ENCODE peak calls at places on chromosomes 6 and 20, in eight cellular contexts. One of them, this sample, is unnamed.
A peak's percentile ranks its signal among the peaks of the same experiment; 100 is the strongest.

GRCh38 chr20:46255440-46256104 is 52.7 kb downstream of the CDH22 start:
- DNase-seq in T-helper 2 cell treated with Interferon-gamma antibody and Interleukin-4, amounts not matched to agents 5 μg/mL and 100 μg/mL, for 36 hours: no peak
- DNase-seq in AG08395: no peak
- DNase-seq in foreskin fibroblast: peak; percentile 37
- DNase-seq in stimulated activated naive CD8-positive, alpha-beta T cell treated with anti-CD3 and anti-CD28 coated beads, Interleukin-15, Interleukin-2, amounts not matched to agents 100 U/mL and 50 U/mL, for 24 hours: no peak
- DNase-seq in body of pancreas: peak; percentile 82
- DNase-seq in mesothelial cell of epicardium: peak; percentile 85
- DNase-seq in HFFc6: peak; percentile 3
- DNase-seq in this sample: no peak

GRCh38 chr20:8656335-8656734 is 412.6 kb upstream of the PLCB4 start:
- DNase-seq in T-helper 2 cell treated with Interferon-gamma antibody and Interleukin-4, amounts not matched to agents 5 μg/mL and 100 μg/mL, for 36 hours: no peak
- DNase-seq in AG08395: no peak
- DNase-seq in foreskin fibroblast: no peak
- DNase-seq in stimulated activated naive CD8-positive, alpha-beta T cell treated with anti-CD3 and anti-CD28 coated beads, Interleukin-15, Interleukin-2, amounts not matched to agents 100 U/mL and 50 U/mL, for 24 hours: no peak
- DNase-seq in body of pancreas: no peak
- DNase-seq in mesothelial cell of epicardium: no peak
- DNase-seq in HFFc6: no peak
- DNase-seq in this sample: no peak

GRCh38 chr6:22024973-22025467 is 271.8 kb downstream of the PRL start:
- DNase-seq in T-helper 2 cell treated with Interferon-gamma antibody and Interleukin-4, amounts not matched to agents 5 μg/mL and 100 μg/mL, for 36 hours: no peak
- DNase-seq in AG08395: no peak
- DNase-seq in foreskin fibroblast: no peak
- DNase-seq in stimulated activated naive CD8-positive, alpha-beta T cell treated with anti-CD3 and anti-CD28 coated beads, Interleukin-15, Interleukin-2, amounts not matched to agents 100 U/mL and 50 U/mL, for 24 hours: no peak
- DNase-seq in body of pancreas: no peak
- DNase-seq in mesothelial cell of epicardium: no peak
- DNase-seq in HFFc6: no peak
- DNase-seq in this sample: no peak

GRCh38 chr20:4774209-4774608 is 52.5 kb downstream of the PRND start:
- DNase-seq in T-helper 2 cell treated with Interferon-gamma antibody and Interleukin-4, amounts not matched to agents 5 μg/mL and 100 μg/mL, for 36 hours: no peak
- DNase-seq in AG08395: peak; percentile 24
- DNase-seq in foreskin fibroblast: no peak
- DNase-seq in stimulated activated naive CD8-positive, alpha-beta T cell treated with anti-CD3 and anti-CD28 coated beads, Interleukin-15, Interleukin-2, amounts not matched to agents 100 U/mL and 50 U/mL, for 24 hours: no peak
- DNase-seq in body of pancreas: no peak
- DNase-seq in mesothelial cell of epicardium: no peak
- DNase-seq in HFFc6: no peak
- DNase-seq in this sample: no peak

GRCh38 chr20:62298577-62299249 is 4.1 kb upstream of the ADRM1 start:
- DNase-seq in T-helper 2 cell treated with Interferon-gamma antibody and Interleukin-4, amounts not matched to agents 5 μg/mL and 100 μg/mL, for 36 hours: no peak
- DNase-seq in AG08395: no peak
- DNase-seq in foreskin fibroblast: no peak
- DNase-seq in stimulated activated naive CD8-positive, alpha-beta T cell treated with anti-CD3 and anti-CD28 coated beads, Interleukin-15, Interleukin-2, amounts not matched to agents 100 U/mL and 50 U/mL, for 24 hours: no peak
- DNase-seq in body of pancreas: no peak
- DNase-seq in mesothelial cell of epicardium: no peak
- DNase-seq in HFFc6: no peak
- DNase-seq in this sample: no peak

GRCh38 chr6:25154034-25154596 is 125.1 kb upstream of the CARMIL1 start:
- DNase-seq in T-helper 2 cell treated with Interferon-gamma antibody and Interleukin-4, amounts not matched to agents 5 μg/mL and 100 μg/mL, for 36 hours: no peak
- DNase-seq in AG08395: no peak
- DNase-seq in foreskin fibroblast: no peak
- DNase-seq in stimulated activated naive CD8-positive, alpha-beta T cell treated with anti-CD3 and anti-CD28 coated beads, Interleukin-15, Interleukin-2, amounts not matched to agents 100 U/mL and 50 U/mL, for 24 hours: no peak
- DNase-seq in body of pancreas: no peak
- DNase-seq in mesothelial cell of epicardium: no peak
- DNase-seq in HFFc6: no peak
- DNase-seq in this sample: no peak

GRCh38 chr6:35216832-35217811 is 3.4 kb downstream of the SCUBE3 start:
- DNase-seq in T-helper 2 cell treated with Interferon-gamma antibody and Interleukin-4, amounts not matched to agents 5 μg/mL and 100 μg/mL, for 36 hours: no peak
- DNase-seq in AG08395: no peak
- DNase-seq in foreskin fibroblast: no peak
- DNase-seq in stimulated activated naive CD8-positive, alpha-beta T cell treated with anti-CD3 and anti-CD28 coated beads, Interleukin-15, Interleukin-2, amounts not matched to agents 100 U/mL and 50 U/mL, for 24 hours: no peak
- DNase-seq in body of pancreas: no peak
- DNase-seq in mesothelial cell of epicardium: no peak
- DNase-seq in HFFc6: no peak
- DNase-seq in this sample: no peak

GRCh38 chr6:163459536-163459935 is 45.0 kb downstream of the QKI start:
- DNase-seq in T-helper 2 cell treated with Interferon-gamma antibody and Interleukin-4, amounts not matched to agents 5 μg/mL and 100 μg/mL, for 36 hours: no peak
- DNase-seq in AG08395: no peak
- DNase-seq in foreskin fibroblast: no peak
- DNase-seq in stimulated activated naive CD8-positive, alpha-beta T cell treated with anti-CD3 and anti-CD28 coated beads, Interleukin-15, Interleukin-2, amounts not matched to agents 100 U/mL and 50 U/mL, for 24 hours: no peak
- DNase-seq in body of pancreas: no peak
- DNase-seq in mesothelial cell of epicardium: no peak
- DNase-seq in HFFc6: no peak
- DNase-seq in this sample: no peak

GRCh38 chr6:125910518-125910917 is 46.1 kb upstream of the HINT3 start:
- DNase-seq in T-helper 2 cell treated with Interferon-gamma antibody and Interleukin-4, amounts not matched to agents 5 μg/mL and 100 μg/mL, for 36 hours: peak; percentile 31
- DNase-seq in AG08395: peak; percentile 16
- DNase-seq in foreskin fibroblast: peak; percentile 75
- DNase-seq in stimulated activated naive CD8-positive, alpha-beta T cell treated with anti-CD3 and anti-CD28 coated beads, Interleukin-15, Interleukin-2, amounts not matched to agents 100 U/mL and 50 U/mL, for 24 hours: no peak
- DNase-seq in body of pancreas: no peak
- DNase-seq in mesothelial cell of epicardium: no peak
- DNase-seq in HFFc6: peak; percentile 65
- DNase-seq in this sample: no peak

GRCh38 chr20:62495798-62496325 is 20.1 kb upstream of the GATA5 start:
- DNase-seq in T-helper 2 cell treated with Interferon-gamma antibody and Interleukin-4, amounts not matched to agents 5 μg/mL and 100 μg/mL, for 36 hours: no peak
- DNase-seq in AG08395: no peak
- DNase-seq in foreskin fibroblast: no peak
- DNase-seq in stimulated activated naive CD8-positive, alpha-beta T cell treated with anti-CD3 and anti-CD28 coated beads, Interleukin-15, Interleukin-2, amounts not matched to agents 100 U/mL and 50 U/mL, for 24 hours: no peak
- DNase-seq in body of pancreas: no peak
- DNase-seq in mesothelial cell of epicardium: no peak
- DNase-seq in HFFc6: no peak
- DNase-seq in this sample: no peak

GRCh38 chr6:108574457-108575149 is 13.9 kb downstream of the FOXO3 start:
- DNase-seq in T-helper 2 cell treated with Interferon-gamma antibody and Interleukin-4, amounts not matched to agents 5 μg/mL and 100 μg/mL, for 36 hours: no peak
- DNase-seq in AG08395: no peak
- DNase-seq in foreskin fibroblast: no peak
- DNase-seq in stimulated activated naive CD8-positive, alpha-beta T cell treated with anti-CD3 and anti-CD28 coated beads, Interleukin-15, Interleukin-2, amounts not matched to agents 100 U/mL and 50 U/mL, for 24 hours: no peak
- DNase-seq in body of pancreas: no peak
- DNase-seq in mesothelial cell of epicardium: no peak
- DNase-seq in HFFc6: no peak
- DNase-seq in this sample: no peak

GRCh38 chr6:104958720-104959452 is 2.0 kb downstream of the LIN28B start:
- DNase-seq in T-helper 2 cell treated with Interferon-gamma antibody and Interleukin-4, amounts not matched to agents 5 μg/mL and 100 μg/mL, for 36 hours: no peak
- DNase-seq in AG08395: no peak
- DNase-seq in foreskin fibroblast: peak; percentile 26
- DNase-seq in stimulated activated naive CD8-positive, alpha-beta T cell treated with anti-CD3 and anti-CD28 coated beads, Interleukin-15, Interleukin-2, amounts not matched to agents 100 U/mL and 50 U/mL, for 24 hours: no peak
- DNase-seq in body of pancreas: no peak
- DNase-seq in mesothelial cell of epicardium: no peak
- DNase-seq in HFFc6: no peak
- DNase-seq in this sample: no peak

GRCh38 chr6:161444464-161444863 is 170.6 kb upstream of the AGPAT4 start:
- DNase-seq in T-helper 2 cell treated with Interferon-gamma antibody and Interleukin-4, amounts not matched to agents 5 μg/mL and 100 μg/mL, for 36 hours: no peak
- DNase-seq in AG08395: no peak
- DNase-seq in foreskin fibroblast: peak; percentile 11
- DNase-seq in stimulated activated naive CD8-positive, alpha-beta T cell treated with anti-CD3 and anti-CD28 coated beads, Interleukin-15, Interleukin-2, amounts not matched to agents 100 U/mL and 50 U/mL, for 24 hours: peak; percentile 26
- DNase-seq in body of pancreas: peak; percentile 68
- DNase-seq in mesothelial cell of epicardium: no peak
- DNase-seq in HFFc6: no peak
- DNase-seq in this sample: no peak

GRCh38 chr6:48074368-48074767 is 36.6 kb downstream of the PTCHD4 start:
- DNase-seq in T-helper 2 cell treated with Interferon-gamma antibody and Interleukin-4, amounts not matched to agents 5 μg/mL and 100 μg/mL, for 36 hours: no peak
- DNase-seq in AG08395: no peak
- DNase-seq in foreskin fibroblast: peak; percentile 18
- DNase-seq in stimulated activated naive CD8-positive, alpha-beta T cell treated with anti-CD3 and anti-CD28 coated beads, Interleukin-15, Interleukin-2, amounts not matched to agents 100 U/mL and 50 U/mL, for 24 hours: no peak
- DNase-seq in body of pancreas: no peak
- DNase-seq in mesothelial cell of epicardium: no peak
- DNase-seq in HFFc6: no peak
- DNase-seq in this sample: no peak

GRCh38 chr6:2916354-2916925 is 13.3 kb upstream of the SERPINB9 start:
- DNase-seq in T-helper 2 cell treated with Interferon-gamma antibody and Interleukin-4, amounts not matched to agents 5 μg/mL and 100 μg/mL, for 36 hours: no peak
- DNase-seq in AG08395: no peak
- DNase-seq in foreskin fibroblast: no peak
- DNase-seq in stimulated activated naive CD8-positive, alpha-beta T cell treated with anti-CD3 and anti-CD28 coated beads, Interleukin-15, Interleukin-2, amounts not matched to agents 100 U/mL and 50 U/mL, for 24 hours: no peak
- DNase-seq in body of pancreas: no peak
- DNase-seq in mesothelial cell of epicardium: no peak
- DNase-seq in HFFc6: no peak
- DNase-seq in this sample: no peak

GRCh38 chr6:158769696-158770446 is 49.3 kb downstream of the EZR start:
- DNase-seq in T-helper 2 cell treated with Interferon-gamma antibody and Interleukin-4, amounts not matched to agents 5 μg/mL and 100 μg/mL, for 36 hours: no peak
- DNase-seq in AG08395: no peak
- DNase-seq in foreskin fibroblast: no peak
- DNase-seq in stimulated activated naive CD8-positive, alpha-beta T cell treated with anti-CD3 and anti-CD28 coated beads, Interleukin-15, Interleukin-2, amounts not matched to agents 100 U/mL and 50 U/mL, for 24 hours: no peak
- DNase-seq in body of pancreas: no peak
- DNase-seq in mesothelial cell of epicardium: no peak
- DNase-seq in HFFc6: no peak
- DNase-seq in this sample: no peak

GRCh38 chr6:122005661-122006060 is 393.8 kb upstream of the HSF2 start:
- DNase-seq in T-helper 2 cell treated with Interferon-gamma antibody and Interleukin-4, amounts not matched to agents 5 μg/mL and 100 μg/mL, for 36 hours: no peak
- DNase-seq in AG08395: no peak
- DNase-seq in foreskin fibroblast: peak; percentile 8
- DNase-seq in stimulated activated naive CD8-positive, alpha-beta T cell treated with anti-CD3 and anti-CD28 coated beads, Interleukin-15, Interleukin-2, amounts not matched to agents 100 U/mL and 50 U/mL, for 24 hours: no peak
- DNase-seq in body of pancreas: no peak
- DNase-seq in mesothelial cell of epicardium: no peak
- DNase-seq in HFFc6: no peak
- DNase-seq in this sample: no peak

GRCh38 chr6:126786262-126786661 is 332.2 kb upstream of the RSPO3 start:
- DNase-seq in T-helper 2 cell treated with Interferon-gamma antibody and Interleukin-4, amounts not matched to agents 5 μg/mL and 100 μg/mL, for 36 hours: no peak
- DNase-seq in AG08395: no peak
- DNase-seq in foreskin fibroblast: peak; percentile 20
- DNase-seq in stimulated activated naive CD8-positive, alpha-beta T cell treated with anti-CD3 and anti-CD28 coated beads, Interleukin-15, Interleukin-2, amounts not matched to agents 100 U/mL and 50 U/mL, for 24 hours: no peak
- DNase-seq in body of pancreas: no peak
- DNase-seq in mesothelial cell of epicardium: no peak
- DNase-seq in HFFc6: no peak
- DNase-seq in this sample: peak; percentile 3

GRCh38 chr6:156876302-156876701 is 99.1 kb downstream of the ARID1B start:
- DNase-seq in T-helper 2 cell treated with Interferon-gamma antibody and Interleukin-4, amounts not matched to agents 5 μg/mL and 100 μg/mL, for 36 hours: no peak
- DNase-seq in AG08395: no peak
- DNase-seq in foreskin fibroblast: no peak
- DNase-seq in stimulated activated naive CD8-positive, alpha-beta T cell treated with anti-CD3 and anti-CD28 coated beads, Interleukin-15, Interleukin-2, amounts not matched to agents 100 U/mL and 50 U/mL, for 24 hours: no peak
- DNase-seq in body of pancreas: peak; percentile 46
- DNase-seq in mesothelial cell of epicardium: no peak
- DNase-seq in HFFc6: no peak
- DNase-seq in this sample: no peak

GRCh38 chr20:25242231-25242630 is 5.7 kb upstream of the PYGB start:
- DNase-seq in T-helper 2 cell treated with Interferon-gamma antibody and Interleukin-4, amounts not matched to agents 5 μg/mL and 100 μg/mL, for 36 hours: no peak
- DNase-seq in AG08395: no peak
- DNase-seq in foreskin fibroblast: no peak
- DNase-seq in stimulated activated naive CD8-positive, alpha-beta T cell treated with anti-CD3 and anti-CD28 coated beads, Interleukin-15, Interleukin-2, amounts not matched to agents 100 U/mL and 50 U/mL, for 24 hours: no peak
- DNase-seq in body of pancreas: no peak
- DNase-seq in mesothelial cell of epicardium: no peak
- DNase-seq in HFFc6: no peak
- DNase-seq in this sample: no peak

GRCh38 chr20:53826090-53826489 is 232.5 kb upstream of the ZNF217 start:
- DNase-seq in T-helper 2 cell treated with Interferon-gamma antibody and Interleukin-4, amounts not matched to agents 5 μg/mL and 100 μg/mL, for 36 hours: no peak
- DNase-seq in AG08395: no peak
- DNase-seq in foreskin fibroblast: no peak
- DNase-seq in stimulated activated naive CD8-positive, alpha-beta T cell treated with anti-CD3 and anti-CD28 coated beads, Interleukin-15, Interleukin-2, amounts not matched to agents 100 U/mL and 50 U/mL, for 24 hours: no peak
- DNase-seq in body of pancreas: no peak
- DNase-seq in mesothelial cell of epicardium: no peak
- DNase-seq in HFFc6: no peak
- DNase-seq in this sample: no peak

GRCh38 chr6:39362487-39362865 is 40.0 kb upstream of the KCNK16 start:
- DNase-seq in T-helper 2 cell treated with Interferon-gamma antibody and Interleukin-4, amounts not matched to agents 5 μg/mL and 100 μg/mL, for 36 hours: no peak
- DNase-seq in AG08395: peak; percentile 80
- DNase-seq in foreskin fibroblast: peak; percentile 61
- DNase-seq in stimulated activated naive CD8-positive, alpha-beta T cell treated with anti-CD3 and anti-CD28 coated beads, Interleukin-15, Interleukin-2, amounts not matched to agents 100 U/mL and 50 U/mL, for 24 hours: no peak
- DNase-seq in body of pancreas: no peak
- DNase-seq in mesothelial cell of epicardium: no peak
- DNase-seq in HFFc6: no peak
- DNase-seq in this sample: peak; percentile 46

GRCh38 chr6:53484409-53485280 is 60.3 kb downstream of the GCLC start:
- DNase-seq in T-helper 2 cell treated with Interferon-gamma antibody and Interleukin-4, amounts not matched to agents 5 μg/mL and 100 μg/mL, for 36 hours: peak; percentile 39
- DNase-seq in AG08395: peak; percentile 50
- DNase-seq in foreskin fibroblast: peak; percentile 84
- DNase-seq in stimulated activated naive CD8-positive, alpha-beta T cell treated with anti-CD3 and anti-CD28 coated beads, Interleukin-15, Interleukin-2, amounts not matched to agents 100 U/mL and 50 U/mL, for 24 hours: peak; percentile 75
- DNase-seq in body of pancreas: peak; percentile 83
- DNase-seq in mesothelial cell of epicardium: peak; percentile 42
- DNase-seq in HFFc6: peak; percentile 36
- DNase-seq in this sample: peak; percentile 70

GRCh38 chr20:21513881-21514540 is at the start of gene NKX2-2:
- DNase-seq in T-helper 2 cell treated with Interferon-gamma antibody and Interleukin-4, amounts not matched to agents 5 μg/mL and 100 μg/mL, for 36 hours: no peak
- DNase-seq in AG08395: no peak
- DNase-seq in foreskin fibroblast: no peak
- DNase-seq in stimulated activated naive CD8-positive, alpha-beta T cell treated with anti-CD3 and anti-CD28 coated beads, Interleukin-15, Interleukin-2, amounts not matched to agents 100 U/mL and 50 U/mL, for 24 hours: no peak
- DNase-seq in body of pancreas: no peak
- DNase-seq in mesothelial cell of epicardium: no peak
- DNase-seq in HFFc6: no peak
- DNase-seq in this sample: no peak

GRCh38 chr6:51855310-51856082 is 231.9 kb downstream of the PKHD1 start:
- DNase-seq in T-helper 2 cell treated with Interferon-gamma antibody and Interleukin-4, amounts not matched to agents 5 μg/mL and 100 μg/mL, for 36 hours: no peak
- DNase-seq in AG08395: peak; percentile 19
- DNase-seq in foreskin fibroblast: peak; percentile 25
- DNase-seq in stimulated activated naive CD8-positive, alpha-beta T cell treated with anti-CD3 and anti-CD28 coated beads, Interleukin-15, Interleukin-2, amounts not matched to agents 100 U/mL and 50 U/mL, for 24 hours: no peak
- DNase-seq in body of pancreas: no peak
- DNase-seq in mesothelial cell of epicardium: no peak
- DNase-seq in HFFc6: peak; percentile 29
- DNase-seq in this sample: peak; percentile 74

GRCh38 chr6:37582309-37582708 is 82.6 kb upstream of the CCDC167 start:
- DNase-seq in T-helper 2 cell treated with Interferon-gamma antibody and Interleukin-4, amounts not matched to agents 5 μg/mL and 100 μg/mL, for 36 hours: no peak
- DNase-seq in AG08395: no peak
- DNase-seq in foreskin fibroblast: peak; percentile 39
- DNase-seq in stimulated activated naive CD8-positive, alpha-beta T cell treated with anti-CD3 and anti-CD28 coated beads, Interleukin-15, Interleukin-2, amounts not matched to agents 100 U/mL and 50 U/mL, for 24 hours: no peak
- DNase-seq in body of pancreas: no peak
- DNase-seq in mesothelial cell of epicardium: no peak
- DNase-seq in HFFc6: peak; percentile 13
- DNase-seq in this sample: no peak

GRCh38 chr6:143490244-143490643 is 21.3 kb downstream of the FUCA2 start:
- DNase-seq in T-helper 2 cell treated with Interferon-gamma antibody and Interleukin-4, amounts not matched to agents 5 μg/mL and 100 μg/mL, for 36 hours: no peak
- DNase-seq in AG08395: no peak
- DNase-seq in foreskin fibroblast: no peak
- DNase-seq in stimulated activated naive CD8-positive, alpha-beta T cell treated with anti-CD3 and anti-CD28 coated beads, Interleukin-15, Interleukin-2, amounts not matched to agents 100 U/mL and 50 U/mL, for 24 hours: no peak
- DNase-seq in body of pancreas: no peak
- DNase-seq in mesothelial cell of epicardium: no peak
- DNase-seq in HFFc6: no peak
- DNase-seq in this sample: no peak

GRCh38 chr6:28161410-28162079 is 19.9 kb downstream of the ZKSCAN8 start:
- DNase-seq in T-helper 2 cell treated with Interferon-gamma antibody and Interleukin-4, amounts not matched to agents 5 μg/mL and 100 μg/mL, for 36 hours: peak; percentile 57
- DNase-seq in AG08395: peak; percentile 84
- DNase-seq in foreskin fibroblast: peak; percentile 90
- DNase-seq in stimulated activated naive CD8-positive, alpha-beta T cell treated with anti-CD3 and anti-CD28 coated beads, Interleukin-15, Interleukin-2, amounts not matched to agents 100 U/mL and 50 U/mL, for 24 hours: peak; percentile 88
- DNase-seq in body of pancreas: peak; percentile 77
- DNase-seq in mesothelial cell of epicardium: peak; percentile 56
- DNase-seq in HFFc6: no peak
- DNase-seq in this sample: peak; percentile 91

GRCh38 chr6:72649032-72649984 is 27.4 kb downstream of the KCNQ5 start:
- DNase-seq in T-helper 2 cell treated with Interferon-gamma antibody and Interleukin-4, amounts not matched to agents 5 μg/mL and 100 μg/mL, for 36 hours: peak; percentile 16
- DNase-seq in AG08395: peak; percentile 42
- DNase-seq in foreskin fibroblast: peak; percentile 86
- DNase-seq in stimulated activated naive CD8-positive, alpha-beta T cell treated with anti-CD3 and anti-CD28 coated beads, Interleukin-15, Interleukin-2, amounts not matched to agents 100 U/mL and 50 U/mL, for 24 hours: peak; percentile 8
- DNase-seq in body of pancreas: no peak
- DNase-seq in mesothelial cell of epicardium: no peak
- DNase-seq in HFFc6: peak; percentile 82
- DNase-seq in this sample: peak; percentile 22

GRCh38 chr6:74785236-74785635 is 420.6 kb downstream of the COL12A1 start:
- DNase-seq in T-helper 2 cell treated with Interferon-gamma antibody and Interleukin-4, amounts not matched to agents 5 μg/mL and 100 μg/mL, for 36 hours: no peak
- DNase-seq in AG08395: no peak
- DNase-seq in foreskin fibroblast: peak; percentile 64
- DNase-seq in stimulated activated naive CD8-positive, alpha-beta T cell treated with anti-CD3 and anti-CD28 coated beads, Interleukin-15, Interleukin-2, amounts not matched to agents 100 U/mL and 50 U/mL, for 24 hours: no peak
- DNase-seq in body of pancreas: no peak
- DNase-seq in mesothelial cell of epicardium: no peak
- DNase-seq in HFFc6: no peak
- DNase-seq in this sample: no peak

GRCh38 chr20:25692499-25692898 is 4.2 kb downstream of the ZNF337 start:
- DNase-seq in T-helper 2 cell treated with Interferon-gamma antibody and Interleukin-4, amounts not matched to agents 5 μg/mL and 100 μg/mL, for 36 hours: no peak
- DNase-seq in AG08395: no peak
- DNase-seq in foreskin fibroblast: no peak
- DNase-seq in stimulated activated naive CD8-positive, alpha-beta T cell treated with anti-CD3 and anti-CD28 coated beads, Interleukin-15, Interleukin-2, amounts not matched to agents 100 U/mL and 50 U/mL, for 24 hours: no peak
- DNase-seq in body of pancreas: no peak
- DNase-seq in mesothelial cell of epicardium: no peak
- DNase-seq in HFFc6: peak; percentile 22
- DNase-seq in this sample: no peak

GRCh38 chr20:11247059-11247630 is 573.3 kb upstream of the JAG1 start:
- DNase-seq in T-helper 2 cell treated with Interferon-gamma antibody and Interleukin-4, amounts not matched to agents 5 μg/mL and 100 μg/mL, for 36 hours: no peak
- DNase-seq in AG08395: no peak
- DNase-seq in foreskin fibroblast: no peak
- DNase-seq in stimulated activated naive CD8-positive, alpha-beta T cell treated with anti-CD3 and anti-CD28 coated beads, Interleukin-15, Interleukin-2, amounts not matched to agents 100 U/mL and 50 U/mL, for 24 hours: no peak
- DNase-seq in body of pancreas: no peak
- DNase-seq in mesothelial cell of epicardium: no peak
- DNase-seq in HFFc6: no peak
- DNase-seq in this sample: no peak

GRCh38 chr6:98832282-98833100 is 1.9 kb upstream of the POU3F2 start:
- DNase-seq in T-helper 2 cell treated with Interferon-gamma antibody and Interleukin-4, amounts not matched to agents 5 μg/mL and 100 μg/mL, for 36 hours: no peak
- DNase-seq in AG08395: peak; percentile 82
- DNase-seq in foreskin fibroblast: peak; percentile 84
- DNase-seq in stimulated activated naive CD8-positive, alpha-beta T cell treated with anti-CD3 and anti-CD28 coated beads, Interleukin-15, Interleukin-2, amounts not matched to agents 100 U/mL and 50 U/mL, for 24 hours: peak; percentile 13
- DNase-seq in body of pancreas: no peak
- DNase-seq in mesothelial cell of epicardium: peak; percentile 22
- DNase-seq in HFFc6: peak; percentile 76
- DNase-seq in this sample: peak; percentile 10

GRCh38 chr6:150057501-150057951 is 11.4 kb downstream of the ULBP3 start:
- DNase-seq in T-helper 2 cell treated with Interferon-gamma antibody and Interleukin-4, amounts not matched to agents 5 μg/mL and 100 μg/mL, for 36 hours: no peak
- DNase-seq in AG08395: no peak
- DNase-seq in foreskin fibroblast: no peak
- DNase-seq in stimulated activated naive CD8-positive, alpha-beta T cell treated with anti-CD3 and anti-CD28 coated beads, Interleukin-15, Interleukin-2, amounts not matched to agents 100 U/mL and 50 U/mL, for 24 hours: no peak
- DNase-seq in body of pancreas: no peak
- DNase-seq in mesothelial cell of epicardium: no peak
- DNase-seq in HFFc6: no peak
- DNase-seq in this sample: no peak